ENCODE peak calls at places on chromosomes 1 and 21, in ten cellular contexts. O, A, S, W, K, T, C, Y, F and Q are unnamed samples.

GRCh38 chr1:117436528-117436927 is 69.3 kb downstream of the MAN1A2 start:
- DNase-seq in A (no peak), C (no peak), Y (no peak), O (peak), W (no peak), F (no peak), K (no peak), T (no peak), S (peak), Q (peak)

GRCh38 chr1:4213599-4213998 is 313.5 kb upstream of the C1orf174 start:
- DNase-seq in A (no peak), W (no peak), O (no peak), Y (no peak), T (no peak), S (no peak), K (no peak), C (no peak), F (no peak), Q (no peak)

GRCh38 chr1:153652795-153653507 is 5.6 kb upstream of the SNAPIN start:
- DNase-seq in T (peak), F (no peak), S (no peak), W (peak), C (no peak), O (peak), K (no peak), A (no peak), Y (no peak), Q (peak)

GRCh38 chr1:1212780-1213152 is 1.2 kb downstream of the TNFRSF4 start:
- DNase-seq in Y (peak), W (no peak), C (no peak), T (no peak), S (no peak), F (no peak), K (no peak), O (peak), A (no peak), Q (no peak)

GRCh38 chr21:29441651-29442050 is 142.9 kb downstream of the BACH1 start:
- DNase-seq in T (peak), Y (no peak), S (no peak), C (no peak), K (no peak), W (no peak), F (no peak), O (no peak), A (no peak), Q (peak)

GRCh38 chr1:15833842-15834405 is 13.6 kb upstream of the SPEN start:
- DNase-seq in Y (no peak), K (no peak), S (no peak), F (no peak), T (no peak), O (no peak), A (no peak), W (no peak), C (no peak), Q (no peak)

GRCh38 chr1:8159470-8160024 is 133.4 kb upstream of the ERRFI1 start:
- DNase-seq in Y (no peak), O (no peak), K (no peak), F (no peak), A (no peak), W (no peak), S (no peak), T (no peak), C (no peak), Q (no peak)

GRCh38 chr1:242454262-242455051 is 70.0 kb downstream of the PLD5 start:
- DNase-seq in F (no peak), Y (no peak), W (peak), K (peak), T (peak), C (no peak), O (peak), A (no peak), S (no peak), Q (peak)

GRCh38 chr1:42730988-42731387 is 9.0 kb downstream of the CLDN19 start:
- DNase-seq in K (peak), A (no peak), C (no peak), W (no peak), O (no peak), Y (peak), F (no peak), S (no peak), T (no peak), Q (no peak)

GRCh38 chr1:183368213-183369108 is 49.7 kb downstream of the NMNAT2 start:
- DNase-seq in T (no peak), W (no peak), S (no peak), Y (no peak), A (no peak), O (no peak), C (no peak), K (no peak), F (no peak), Q (no peak)

GRCh38 chr1:78274814-78275213 is 216.0 kb upstream of the PTGFR start:
- DNase-seq in T (peak), K (no peak), S (no peak), F (peak), O (peak), W (peak), Y (no peak), A (no peak), C (no peak), Q (peak)

GRCh38 chr1:161946071-161946987 is 77.3 kb downstream of the OLFML2B start:
- DNase-seq in F (no peak), T (peak), W (peak), S (no peak), C (no peak), A (no peak), K (no peak), O (peak), Y (no peak), Q (peak)

GRCh38 chr1:102434421-102434820 is 437.7 kb upstream of the OLFM3 start:
- DNase-seq in C (no peak), O (no peak), Y (no peak), W (no peak), F (peak), T (peak), A (no peak), K (peak), S (no peak), Q (no peak)

GRCh38 chr21:38913120-38913975 is 107.6 kb downstream of the ETS2 start:
- DNase-seq in A (no peak), F (no peak), K (peak), W (peak), T (peak), C (no peak), S (no peak), Y (no peak), O (peak), Q (peak)

GRCh38 chr1:8663915-8664331 is 153.5 kb downstream of the RERE start:
- DNase-seq in K (no peak), S (no peak), Y (no peak), O (peak), T (no peak), W (peak), A (no peak), C (no peak), F (no peak), Q (no peak)

GRCh38 chr1:73637275-73637674 is 560.7 kb downstream of the LRRIQ3 start:
- DNase-seq in O (no peak), A (no peak), C (no peak), S (no peak), F (no peak), W (no peak), T (no peak), Y (no peak), K (no peak), Q (no peak)

GRCh38 chr1:30758785-30759380 is 1.3 kb upstream of the LAPTM5 start:
- DNase-seq in A (no peak), O (no peak), C (no peak), W (peak), K (peak), S (no peak), T (peak), F (no peak), Y (peak), Q (no peak)

GRCh38 chr21:45030637-45031218 is 43.7 kb upstream of the ADARB1 start:
- DNase-seq in C (no peak), O (no peak), K (no peak), T (peak), W (peak), A (no peak), S (no peak), Y (no peak), F (no peak), Q (no peak)